ENCODE peak calls at places on chromosomes 6 and 20, in eight cellular contexts. E is heart right ventricle, G is H9, Q is nephron progenitor cell, T is uterus, W is astrocyte of the spinal cord, Y is neural crest cell, V is right lobe of liver. L is an unnamed sample.

GRCh38 chr20:3172933-3173581 is at the start of gene LZTS3:
- DNase-seq in E (peak), G (peak), Q (peak), T (peak), W (peak), Y (peak), V (peak), L (peak)

GRCh38 chr6:27892596-27893058 is 19.6 kb downstream of the OR2B2 start:
- DNase-seq in E (no peak), G (no peak), Q (no peak), T (no peak), W (no peak), Y (no peak), V (no peak), L (no peak)

GRCh38 chr6:161272600-161273355 is 1.1 kb downstream of the AGPAT4 start:
- DNase-seq in E (no peak), G (peak), Q (peak), T (no peak), W (peak), Y (no peak), V (no peak), L (no peak)

GRCh38 chr20:5041433-5041832 is 40.1 kb upstream of the SLC23A2 start:
- DNase-seq in E (no peak), G (peak), Q (no peak), T (no peak), W (peak), Y (peak), V (no peak), L (no peak)

GRCh38 chr20:22529150-22530019 is 55.0 kb downstream of the FOXA2 start:
- DNase-seq in E (no peak), G (no peak), Q (peak), T (no peak), W (no peak), Y (no peak), V (peak), L (no peak)

GRCh38 chr6:139135578-139136545 is 982 bp downstream of the HECA start:
- DNase-seq in E (peak), G (no peak), Q (peak), T (peak), W (peak), Y (peak), V (peak), L (peak)

GRCh38 chr6:57173056-57173885 is 1.1 kb downstream of the BAG2 start:
- DNase-seq in E (no peak), G (peak), Q (peak), T (peak), W (peak), Y (no peak), V (no peak), L (no peak)

GRCh38 chr6:36131517-36132220 is 1.4 kb downstream of the MAPK13 start:
- DNase-seq in E (no peak), G (no peak), Q (no peak), T (peak), W (peak), Y (no peak), V (peak), L (no peak)

GRCh38 chr20:61092199-61092598 is 159.9 kb upstream of the CDH4 start:
- DNase-seq in E (no peak), G (no peak), Q (no peak), T (no peak), W (no peak), Y (peak), V (no peak), L (no peak)

GRCh38 chr6:132344811-132345210 is 56.5 kb downstream of the MOXD1 start:
- DNase-seq in E (no peak), G (no peak), Q (no peak), T (no peak), W (no peak), Y (no peak), V (no peak), L (no peak)

GRCh38 chr20:41141153-41141815 is 3.9 kb downstream of the PLCG1 start:
- DNase-seq in E (peak), G (no peak), Q (no peak), T (no peak), W (peak), Y (peak), V (no peak), L (no peak)

GRCh38 chr20:48294942-48295341 is 509.7 kb upstream of the SULF2 start:
- DNase-seq in E (no peak), G (no peak), Q (no peak), T (no peak), W (no peak), Y (no peak), V (no peak), L (no peak)

GRCh38 chr6:124658053-124658452 is 304.2 kb upstream of the RNF217 start:
- DNase-seq in E (no peak), G (no peak), Q (no peak), T (no peak), W (no peak), Y (no peak), V (no peak), L (no peak)

GRCh38 chr6:37556884-37557644 is 57.4 kb upstream of the CCDC167 start:
- DNase-seq in E (no peak), G (no peak), Q (peak), T (no peak), W (no peak), Y (no peak), V (no peak), L (no peak)

GRCh38 chr6:8080338-8081151 is 16.4 kb upstream of the BLOC1S5 start:
- DNase-seq in E (no peak), G (no peak), Q (no peak), T (no peak), W (peak), Y (no peak), V (no peak), L (no peak)

GRCh38 chr20:62651285-62652021 is 9.2 kb downstream of the SLCO4A1 start:
- DNase-seq in E (peak), G (no peak), Q (no peak), T (peak), W (no peak), Y (no peak), V (no peak), L (peak)

GRCh38 chr6:90080876-90081464 is 186.7 kb downstream of the GJA10 start:
- DNase-seq in E (no peak), G (no peak), Q (no peak), T (no peak), W (no peak), Y (no peak), V (no peak), L (no peak)

GRCh38 chr6:139801571-139802321 is 427.3 kb upstream of the CITED2 start:
- DNase-seq in E (no peak), G (no peak), Q (no peak), T (no peak), W (peak), Y (no peak), V (no peak), L (no peak)

GRCh38 chr6:14987490-14987889 is 258.4 kb upstream of the JARID2 start:
- DNase-seq in E (no peak), G (no peak), Q (no peak), T (no peak), W (no peak), Y (no peak), V (no peak), L (no peak)

GRCh38 chr6:28134015-28134414 is 7.7 kb upstream of the ZKSCAN8 start:
- DNase-seq in E (no peak), G (peak), Q (no peak), T (no peak), W (peak), Y (peak), V (no peak), L (no peak)

GRCh38 chr6:42936398-42936797 is 7.1 kb downstream of the CNPY3 start:
- DNase-seq in E (no peak), G (no peak), Q (no peak), T (no peak), W (no peak), Y (no peak), V (no peak), L (peak)

GRCh38 chr6:39440039-39440426 is 117.5 kb upstream of the KCNK16 start:
- DNase-seq in E (no peak), G (no peak), Q (no peak), T (no peak), W (peak), Y (no peak), V (no peak), L (no peak)

GRCh38 chr6:100269189-100269588 is 195.5 kb downstream of the SIM1 start:
- DNase-seq in E (no peak), G (no peak), Q (no peak), T (no peak), W (peak), Y (no peak), V (no peak), L (no peak)

GRCh38 chr6:38713812-38714211 is 1.3 kb upstream of the DNAH8 start:
- DNase-seq in E (no peak), G (no peak), Q (no peak), T (no peak), W (no peak), Y (no peak), V (no peak), L (no peak)

GRCh38 chr6:139883776-139884175 is 509.3 kb upstream of the CITED2 start:
- DNase-seq in E (no peak), G (no peak), Q (no peak), T (no peak), W (no peak), Y (no peak), V (no peak), L (no peak)

GRCh38 chr6:90263653-90264052 is 33.0 kb downstream of the BACH2 start:
- DNase-seq in E (no peak), G (no peak), Q (no peak), T (no peak), W (peak), Y (no peak), V (no peak), L (no peak)

GRCh38 chr6:167574431-167575097 is 249.7 kb downstream of the TTLL2 start:
- DNase-seq in E (peak), G (no peak), Q (no peak), T (peak), W (no peak), Y (no peak), V (no peak), L (no peak)

GRCh38 chr6:39056681-39057080 is 8.1 kb downstream of the GLP1R start:
- DNase-seq in E (no peak), G (no peak), Q (no peak), T (no peak), W (no peak), Y (no peak), V (no peak), L (no peak)

GRCh38 chr20:63106108-63106764 is 99.5 kb upstream of the BHLHE23 start:
- DNase-seq in E (peak), G (no peak), Q (no peak), T (peak), W (no peak), Y (no peak), V (peak), L (peak)

GRCh38 chr20:44051661-44052000 is 135.4 kb downstream of the JPH2 start:
- DNase-seq in E (no peak), G (peak), Q (no peak), T (no peak), W (no peak), Y (no peak), V (no peak), L (no peak)

GRCh38 chr6:73388800-73389512 is 5.7 kb upstream of the DDX43 start:
- DNase-seq in E (peak), G (peak), Q (peak), T (peak), W (peak), Y (peak), V (peak), L (peak)

GRCh38 chr20:41717464-41717863 is 99.3 kb upstream of the CHD6 start:
- DNase-seq in E (no peak), G (no peak), Q (no peak), T (no peak), W (no peak), Y (no peak), V (no peak), L (no peak)

GRCh38 chr6:33430991-33431879 is 11.4 kb downstream of the SYNGAP1 start:
- DNase-seq in E (peak), G (peak), Q (peak), T (peak), W (peak), Y (peak), V (no peak), L (no peak)

GRCh38 chr6:34181903-34182302 is 36.0 kb upstream of the GRM4 start:
- DNase-seq in E (no peak), G (no peak), Q (no peak), T (no peak), W (no peak), Y (no peak), V (no peak), L (no peak)

GRCh38 chr6:55925292-55925691 is 49.9 kb upstream of the BMP5 start:
- DNase-seq in E (no peak), G (no peak), Q (no peak), T (no peak), W (peak), Y (no peak), V (no peak), L (no peak)

GRCh38 chr6:7672066-7673062 is 53.5 kb upstream of the BMP6 start:
- DNase-seq in E (no peak), G (no peak), Q (no peak), T (no peak), W (no peak), Y (no peak), V (no peak), L (no peak)

GRCh38 chr6:152124432-152125074 is 317.1 kb downstream of the ESR1 start:
- DNase-seq in E (no peak), G (no peak), Q (no peak), T (no peak), W (peak), Y (no peak), V (no peak), L (no peak)

GRCh38 chr20:56630506-56631317 is 1.6 kb downstream of the TFAP2C start:
- DNase-seq in E (peak), G (peak), Q (peak), T (no peak), W (peak), Y (peak), V (no peak), L (no peak)
- TF ChIP-seq CTCF in E (no peak), G (peak), Q (peak), T (no peak), W (no peak), Y (peak), V (no peak), L (no peak)

DNA sequence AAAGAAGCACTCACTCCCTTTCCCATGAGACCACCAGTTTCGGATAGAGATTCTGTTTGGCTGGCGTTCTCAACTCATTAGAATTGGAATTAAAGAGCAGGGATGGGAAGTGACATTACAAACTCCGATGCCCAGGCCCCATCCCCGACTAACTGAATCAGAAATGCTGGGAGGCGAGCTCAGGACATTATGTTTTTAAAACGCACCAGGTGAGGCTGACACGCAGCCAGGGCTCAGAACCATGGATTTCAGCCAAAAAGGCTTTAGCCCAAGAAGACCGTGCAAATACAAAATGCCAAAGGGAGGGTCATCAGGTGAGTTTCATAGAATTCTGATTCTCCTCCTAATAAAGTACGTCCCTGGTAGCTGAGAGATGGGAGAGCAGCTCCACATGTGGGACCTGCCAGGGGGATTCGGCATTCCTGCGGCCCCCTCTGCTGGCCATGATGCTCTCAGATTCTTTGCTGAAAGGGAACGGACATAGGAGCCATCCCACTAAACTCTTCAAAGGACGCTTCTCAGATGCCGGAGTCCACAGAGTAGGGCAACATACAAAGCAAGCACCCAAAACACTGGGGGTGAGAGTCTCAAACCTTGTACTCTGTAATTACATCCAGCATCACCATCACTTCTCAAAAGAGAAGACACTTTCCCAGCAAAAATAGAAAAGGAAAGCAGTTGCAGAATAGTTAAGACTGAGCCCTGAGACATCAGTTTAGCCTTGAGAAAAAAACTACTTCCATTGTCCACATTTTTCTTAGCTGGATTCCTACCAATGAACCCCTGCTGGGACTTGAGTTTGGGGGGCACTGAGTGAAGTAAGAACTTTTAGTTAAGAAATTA is 205.2 kb downstream of the BMP7 start:
- DNase-seq in E (no peak), G (peak), Q (peak), T (peak), W (peak), Y (peak), V (no peak), L (no peak)
- TF ChIP-seq CTCF in E (no peak), G (peak), Q (peak), T (peak), W (peak), Y (peak), V (no peak), L (no peak)

DNA sequence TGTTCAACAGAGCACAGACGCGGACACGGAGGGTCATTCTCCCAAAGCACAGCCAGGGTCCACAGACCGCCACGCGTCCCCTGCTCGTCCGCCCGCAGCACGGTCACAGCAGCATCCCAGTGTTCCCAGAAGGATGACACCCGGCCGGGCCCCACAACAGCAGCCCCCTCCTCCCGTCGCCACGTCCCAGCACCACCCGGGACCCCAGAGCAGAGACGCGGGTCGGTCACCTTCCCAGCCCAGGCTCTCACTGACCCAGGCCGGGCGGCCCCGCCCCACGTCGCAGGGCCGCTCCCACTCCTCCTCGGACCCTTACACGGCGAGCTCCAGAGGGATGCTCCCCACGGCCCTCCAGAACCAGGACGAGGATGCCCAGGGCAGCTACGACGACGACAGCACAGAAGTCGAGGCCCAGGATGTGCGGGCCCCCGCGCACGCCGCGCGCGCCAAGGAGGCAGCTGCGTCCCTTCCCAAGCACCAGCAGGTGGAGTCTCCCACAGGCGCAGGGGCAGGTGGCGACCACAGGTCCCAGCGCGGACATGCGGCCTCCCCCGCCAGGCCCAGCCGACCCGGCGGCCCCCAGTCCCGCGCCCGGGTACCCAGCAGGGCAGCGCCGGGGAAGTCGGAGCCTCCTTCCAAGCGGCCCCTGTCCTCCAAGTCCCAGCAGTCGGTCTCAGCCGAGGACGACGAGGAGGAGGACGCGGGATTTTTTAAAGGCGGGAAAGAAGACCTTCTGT is 64.3 kb downstream of the FNDC1 start:
- DNase-seq in E (no peak), G (peak), Q (peak), T (no peak), W (no peak), Y (no peak), V (no peak), L (no peak)
- TF ChIP-seq CTCF in E (no peak), G (peak), Q (no peak), T (no peak), W (no peak), Y (peak), V (no peak), L (no peak)

GRCh38 chr6:128155826-128156225 is 255.0 kb upstream of the THEMIS start:
- DNase-seq in E (no peak), G (no peak), Q (no peak), T (no peak), W (no peak), Y (no peak), V (no peak), L (no peak)
- TF ChIP-seq CTCF in E (no peak), G (no peak), Q (no peak), T (no peak), W (no peak), Y (no peak), V (no peak), L (no peak)

GRCh38 chr6:127547909-127548649 is 28.9 kb upstream of the C6orf58 start:
- DNase-seq in E (no peak), G (no peak), Q (no peak), T (no peak), W (no peak), Y (no peak), V (no peak), L (no peak)

GRCh38 chr6:127550403-127550802 is 26.6 kb upstream of the C6orf58 start:
- DNase-seq in E (no peak), G (no peak), Q (no peak), T (no peak), W (peak), Y (no peak), V (no peak), L (no peak)

DNA sequence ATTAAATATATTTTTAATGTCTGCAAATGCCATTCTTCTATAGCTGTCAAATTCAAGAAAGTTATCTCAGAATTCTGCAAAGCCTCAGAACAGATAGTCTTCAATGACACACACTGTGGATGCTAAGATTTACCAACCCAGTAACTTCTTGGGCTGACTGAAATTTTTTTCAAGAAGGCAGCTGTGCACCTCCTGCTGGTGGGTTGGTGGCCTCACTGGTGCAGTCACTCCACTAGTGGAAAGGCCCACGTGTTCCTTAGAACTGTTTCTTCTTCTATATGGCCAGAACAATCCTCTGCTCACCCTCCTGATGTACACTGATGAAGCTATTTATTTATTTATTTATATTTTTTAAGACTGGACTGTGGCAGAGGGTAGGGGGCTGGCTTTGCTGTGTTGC is 28.1 kb upstream of the MTCL3 start:
- DNase-seq in E (no peak), G (no peak), Q (no peak), T (no peak), W (no peak), Y (no peak), V (no peak), L (no peak)
- TF ChIP-seq CTCF in E (no peak), G (peak), Q (peak), T (no peak), W (peak), Y (peak), V (peak), L (no peak)

DNA sequence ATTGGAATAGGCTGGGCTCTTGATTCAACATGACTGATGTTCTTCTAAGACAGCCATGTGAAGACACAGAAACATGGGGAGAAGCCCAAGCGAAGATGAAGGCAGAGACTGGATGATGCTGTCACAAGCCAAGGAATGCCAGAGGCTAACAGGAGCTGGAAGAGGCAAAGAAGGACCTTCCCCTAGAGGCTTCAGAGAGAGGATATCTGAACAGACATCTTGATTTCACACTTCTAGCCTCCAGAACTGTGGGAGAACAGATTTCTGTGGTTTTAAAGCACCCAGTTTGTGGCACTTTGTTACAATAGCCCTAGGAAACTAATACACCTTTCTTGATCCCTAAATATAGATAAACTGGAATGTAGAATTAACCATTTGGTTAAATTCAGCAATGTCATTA is 127.0 kb downstream of the EDN1 start:
- DNase-seq in E (no peak), G (no peak), Q (no peak), T (no peak), W (no peak), Y (no peak), V (no peak), L (no peak)
- TF ChIP-seq CTCF in E (no peak), G (no peak), Q (no peak), T (no peak), W (no peak), Y (no peak), V (no peak), L (no peak)

GRCh38 chr6:170522565-170523183 is 30.4 kb downstream of the PSMB1 start:
- DNase-seq in E (no peak), G (peak), Q (peak), T (no peak), W (no peak), Y (no peak), V (no peak), L (no peak)
- TF ChIP-seq CTCF in E (no peak), G (peak), Q (peak), T (no peak), W (peak), Y (peak), V (no peak), L (no peak)

GRCh38 chr20:56271974-56272373 is 23.4 kb downstream of the MC3R start:
- DNase-seq in E (no peak), G (no peak), Q (no peak), T (no peak), W (no peak), Y (no peak), V (no peak), L (no peak)
- TF ChIP-seq CTCF in E (no peak), G (no peak), Q (no peak), T (no peak), W (no peak), Y (no peak), V (no peak), L (no peak)